ENCODE peak calls at places on chromosome 12, in six cellular contexts. P is A549; A is left ventricle myocardium inferior; V is GM13977; K is AG09319; O is stimulated activated CD8-positive, alpha-beta memory T cell treated with anti-CD3 and anti-CD28 coated beads, Interleukin-15, amount 100 ng/mL, for 1 hour. W is an unnamed sample.

GRCh38 chr12:104596128-104596799 is 139.5 kb downstream of the CHST11 start:
- DNase-seq in P (peak; percentile 28), A (peak; percentile 23), V (no peak), K (peak; percentile 68), O (no peak), W (peak; percentile 89)

GRCh38 chr12:25054783-25055144 is 105.9 kb upstream of the BCAT1 start:
- DNase-seq in P (no peak), A (no peak), V (no peak), K (no peak), O (no peak), W (no peak)

GRCh38 chr12:94282675-94283074 is 134.3 kb downstream of the PLXNC1 start:
- DNase-seq in P (no peak), A (no peak), V (no peak), K (no peak), O (peak; percentile 7), W (no peak)

GRCh38 chr12:59425798-59426197 is 170.0 kb upstream of the SLC16A7 start:
- DNase-seq in P (no peak), A (no peak), V (no peak), K (no peak), O (no peak), W (peak; percentile 25)

GRCh38 chr12:55850893-55851292 is 8.2 kb upstream of the MMP19 start:
- DNase-seq in P (no peak), A (no peak), V (no peak), K (no peak), O (no peak), W (no peak)

GRCh38 chr12:31315779-31316465 is 10.0 kb downstream of the SINHCAF start:
- DNase-seq in P (no peak), A (no peak), V (no peak), K (no peak), O (no peak), W (no peak)

GRCh38 chr12:67299936-67300335 is 30.8 kb downstream of the CAND1 start:
- DNase-seq in P (no peak), A (no peak), V (no peak), K (no peak), O (no peak), W (no peak)

GRCh38 chr12:119868992-119869391 is 8.1 kb downstream of the CIT start:
- DNase-seq in P (no peak), A (no peak), V (no peak), K (peak; percentile 27), O (no peak), W (peak; percentile 61)

GRCh38 chr12:106106892-106107291 is 31.9 kb downstream of the NUAK1 start:
- DNase-seq in P (peak; percentile 77), A (no peak), V (no peak), K (no peak), O (no peak), W (peak; percentile 46)

GRCh38 chr12:84804691-84805473 is 107.7 kb downstream of the SLC6A15 start:
- DNase-seq in P (no peak), A (no peak), V (no peak), K (no peak), O (no peak), W (no peak)

GRCh38 chr12:47767197-47767724 is 5.8 kb upstream of the SLC48A1 start:
- DNase-seq in P (peak; percentile 69), A (no peak), V (peak; percentile 76), K (no peak), O (peak; percentile 37), W (no peak)

GRCh38 chr12:121590476-121591143 is 9.8 kb upstream of the KDM2B start:
- DNase-seq in P (no peak), A (no peak), V (peak; percentile 79), K (no peak), O (peak; percentile 10), W (peak; percentile 36)

GRCh38 chr12:93050026-93050747 is 121.1 kb upstream of the EEA1 start:
- DNase-seq in P (no peak), A (no peak), V (no peak), K (peak; percentile 4), O (no peak), W (peak; percentile 42)

GRCh38 chr12:89825591-89826449 is 117.2 kb upstream of the ATP2B1 start:
- DNase-seq in P (peak; percentile 91), A (no peak), V (no peak), K (no peak), O (no peak), W (peak; percentile 7)

GRCh38 chr12:128783129-128783574 is 40.6 kb downstream of the SLC15A4 start:
- DNase-seq in P (no peak), A (no peak), V (peak; percentile 72), K (no peak), O (no peak), W (peak; percentile 41)

W was measured in GM03348.